ENCODE peak calls at places on chromosomes 3 and 15, in six cellular contexts. F is stromal cell of bone marrow; J is HCEC 1CT; Q is AG08396; W is CD4-positive, alpha-beta T cell; G is GM23248. N is an unnamed sample.

GRCh38 chr15:82532383-82532990 is 7.8 kb downstream of the RPS17 start:
- DNase-seq in J (no peak), W (no peak), G (no peak), Q (no peak), F (no peak), N (no peak)

GRCh38 chr15:99507732-99508571 is 57.8 kb upstream of the MEF2A start:
- DNase-seq in F (peak; percentile 36), W (no peak), G (peak; percentile 63), J (peak; percentile 12), Q (no peak), N (no peak)

GRCh38 chr3:99678926-99679325 is 40.5 kb downstream of the COL8A1 start:
- DNase-seq in J (no peak), G (no peak), W (no peak), F (no peak), Q (no peak), N (no peak)

GRCh38 chr15:99409097-99409473 is 156.7 kb upstream of the MEF2A start:
- DNase-seq in F (peak; percentile 31), W (peak; percentile 32), G (peak; percentile 73), J (peak; percentile 84), Q (peak; percentile 72), N (peak; percentile 90)

GRCh38 chr3:141021261-141021660 is 29.9 kb upstream of the SPSB4 start:
- DNase-seq in F (peak; percentile 25), Q (no peak), G (no peak), W (no peak), J (no peak), N (no peak)

GRCh38 chr3:169562988-169563774 is 100.3 kb downstream of the MECOM start:
- DNase-seq in J (no peak), Q (no peak), W (no peak), G (no peak), F (no peak), N (no peak)

GRCh38 chr15:92648190-92648875 is 7.2 kb downstream of the FAM174B start:
- DNase-seq in G (no peak), J (no peak), F (no peak), W (no peak), Q (no peak), N (no peak)

GRCh38 chr15:74275957-74276356 is 39.8 kb downstream of the CCDC33 start:
- DNase-seq in Q (no peak), W (no peak), F (no peak), G (no peak), J (no peak), N (no peak)

GRCh38 chr3:47722859-47723258 is 58.8 kb downstream of the SMARCC1 start:
- DNase-seq in Q (no peak), G (no peak), F (no peak), J (no peak), W (no peak), N (no peak)

GRCh38 chr3:36911990-36912804 is 32.7 kb downstream of the TRANK1 start:
- DNase-seq in J (peak; percentile 79), F (peak; percentile 19), G (peak; percentile 66), Q (peak; percentile 46), W (peak; percentile 19), N (no peak)

GRCh38 chr3:147368561-147369151 is 37.7 kb downstream of the ZIC4 start:
- DNase-seq in Q (no peak), J (no peak), W (no peak), G (no peak), F (no peak), N (no peak)

GRCh38 chr15:44370830-44371229 is 56.6 kb upstream of the CTDSPL2 start:
- DNase-seq in W (no peak), F (no peak), Q (no peak), J (no peak), G (no peak), N (no peak)

GRCh38 chr15:64105113-64105704 is 9.4 kb downstream of the SNX1 start:
- DNase-seq in G (peak; percentile 78), W (no peak), J (peak; percentile 60), F (peak; percentile 81), Q (peak; percentile 29), N (no peak)

GRCh38 chr3:185992801-185993467 is 55.1 kb upstream of the TRA2B start:
- DNase-seq in F (no peak), G (peak; percentile 81), Q (peak; percentile 53), J (peak; percentile 36), W (no peak), N (no peak)

GRCh38 chr3:101042996-101043686 is 49.9 kb upstream of the ABI3BP start:
- DNase-seq in Q (peak; percentile 10), G (peak; percentile 85), F (peak; percentile 44), W (no peak), J (peak; percentile 68), N (no peak)

GRCh38 chr3:10503217-10503796 is 2.1 kb downstream of the ATP2B2 start:
- DNase-seq in F (no peak), J (no peak), G (no peak), W (no peak), Q (no peak), N (no peak)

GRCh38 chr3:170180107-170180951 is 1.2 kb downstream of the PHC3 start:
- DNase-seq in G (peak; percentile 46), W (no peak), Q (no peak), J (peak; percentile 26), F (no peak), N (no peak)

GRCh38 chr15:25172691-25173090 is 217.9 kb downstream of the SNRPN start:
- DNase-seq in F (no peak), Q (no peak), J (no peak), W (no peak), G (no peak), N (peak; percentile 33)

GRCh38 chr3:169323580-169324453 is 339.7 kb downstream of the MECOM start:
- DNase-seq in G (peak; percentile 47), F (peak; percentile 36), W (no peak), Q (peak; percentile 35), J (no peak), N (peak; percentile 60)

GRCh38 chr3:48130321-48130881 is 57.8 kb downstream of the CDC25A start:
- DNase-seq in Q (peak; percentile 59), G (peak; percentile 80), W (no peak), F (peak; percentile 40), J (peak; percentile 25), N (peak; percentile 96)

GRCh38 chr3:157438371-157438735 is 1.7 kb downstream of the PTX3 start:
- DNase-seq in Q (no peak), F (no peak), G (peak; percentile 28), J (peak; percentile 45), W (no peak), N (peak; percentile 29)

GRCh38 chr15:78421241-78421994 is 16.6 kb upstream of the IREB2 start:
- DNase-seq in Q (no peak), J (no peak), F (no peak), G (peak; percentile 48), W (no peak), N (no peak)

GRCh38 chr3:135736740-135737139 is 228.8 kb upstream of the PPP2R3A start:
- DNase-seq in G (peak; percentile 29), Q (no peak), F (no peak), W (no peak), J (peak; percentile 17), N (no peak)

GRCh38 chr15:40594429-40594836 is 384 bp downstream of the KNL1 start:
- DNase-seq in Q (peak; percentile 68), J (peak; percentile 54), W (no peak), F (no peak), G (peak; percentile 82), N (peak; percentile 82)

GRCh38 chr15:59180946-59181345 is 25.7 kb upstream of the LDHAL6B start:
- DNase-seq in Q (no peak), J (peak; percentile 72), W (no peak), G (peak; percentile 81), F (no peak), N (no peak)

GRCh38 chr15:78675206-78675605 is 34.2 kb upstream of the CHRNB4 start:
- DNase-seq in G (no peak), F (no peak), Q (no peak), J (no peak), W (no peak), N (no peak)

GRCh38 chr3:64765951-64766350 is 78.2 kb upstream of the ADAMTS9 start:
- DNase-seq in W (no peak), G (no peak), J (no peak), F (no peak), Q (no peak), N (no peak)

GRCh38 chr15:83282859-83283812 is 1.3 kb downstream of the BNC1 start:
- DNase-seq in G (peak; percentile 79), F (no peak), J (peak; percentile 49), Q (peak; percentile 28), W (no peak), N (peak; percentile 83)

GRCh38 chr3:97111237-97111636 is 296.8 kb downstream of the EPHA6 start:
- DNase-seq in W (no peak), Q (no peak), J (no peak), F (no peak), G (no peak), N (no peak)

GRCh38 chr15:33132722-33133345 is 61.7 kb downstream of the FMN1 start:
- DNase-seq in Q (peak; percentile 66), F (peak; percentile 57), W (no peak), J (peak; percentile 66), G (peak; percentile 72), N (no peak)

GRCh38 chr15:101533371-101534140 is 44.0 kb upstream of the PCSK6 start:
- DNase-seq in G (no peak), Q (no peak), W (no peak), J (no peak), F (no peak), N (peak; percentile 70)

GRCh38 chr3:75015280-75015679 is 400.8 kb upstream of the CNTN3 start:
- DNase-seq in Q (no peak), W (no peak), G (no peak), J (no peak), F (no peak), N (no peak)

GRCh38 chr15:80099246-80099645 is 39.8 kb downstream of the ZFAND6 start:
- DNase-seq in J (no peak), Q (no peak), W (no peak), G (no peak), F (no peak), N (no peak)

GRCh38 chr3:45773714-45774449 is 22.5 kb downstream of the SLC6A20 start:
- DNase-seq in G (no peak), W (no peak), Q (no peak), F (no peak), J (no peak), N (no peak)

GRCh38 chr15:72161351-72162132 is 36.0 kb downstream of the GRAMD2A start:
- DNase-seq in Q (no peak), G (no peak), F (no peak), W (no peak), J (no peak), N (no peak)

GRCh38 chr3:56911363-56911762 is 109.6 kb upstream of the ARHGEF3 start:
- DNase-seq in J (no peak), Q (no peak), W (no peak), G (no peak), F (no peak), N (no peak)

GRCh38 chr15:31031471-31032064 is 40.1 kb upstream of the MTMR10 start:
- DNase-seq in F (no peak), J (peak; percentile 30), G (peak; percentile 50), W (no peak), Q (no peak), N (no peak)

GRCh38 chr3:38354588-38355344 is 8.2 kb downstream of the XYLB start:
- DNase-seq in J (peak; percentile 47), F (no peak), W (no peak), G (peak; percentile 33), Q (no peak), N (no peak)